ENCODE peak calls at places on chromosomes 4 and X, in seven cellular contexts. B is T-cell, L is T follicular helper cell, N is hepatocyte, J is germinal center, H is cardiac muscle cell, U is RKO. E is an unnamed sample.

GRCh38 chr4:45172636-45173035 is 446.3 kb upstream of the GNPDA2 start:
- DNase-seq in J (no peak), U (no peak), B (no peak), H (no peak), L (no peak), N (no peak), E (no peak)

GRCh38 chr4:145663194-145663593 is 16.8 kb upstream of the C4orf51 start:
- DNase-seq in J (no peak), L (no peak), B (no peak), U (no peak), N (no peak), H (peak), E (no peak)

GRCh38 chrX:129632443-129632842 is 22.3 kb downstream of the APLN start:
- DNase-seq in N (no peak), L (no peak), H (no peak), U (no peak), B (no peak), J (no peak), E (no peak)

GRCh38 chrX:17549005-17549685 is 174.1 kb downstream of the NHS start:
- DNase-seq in N (no peak), U (no peak), J (no peak), H (no peak), B (no peak), L (no peak), E (no peak)

GRCh38 chr4:83961575-83961974 is 425.7 kb downstream of the GPAT3 start:
- DNase-seq in L (no peak), N (no peak), H (peak), B (no peak), U (peak), J (no peak), E (no peak)

GRCh38 chrX:53882331-53882730 is 161.9 kb downstream of the PHF8 start:
- DNase-seq in N (peak), J (no peak), H (peak), L (no peak), U (no peak), B (no peak), E (no peak)

GRCh38 chr4:31995943-31996901 is 1276.1 kb downstream of the PCDH7 start:
- DNase-seq in B (no peak), U (no peak), J (no peak), L (no peak), N (peak), H (no peak), E (no peak)

GRCh38 chr4:107689912-107690587 is 30.0 kb downstream of the PAPSS1 start:
- DNase-seq in H (peak), L (no peak), N (peak), J (no peak), B (no peak), U (peak), E (no peak)

GRCh38 chr4:8099981-8100464 is 58.6 kb downstream of the ABLIM2 start:
- DNase-seq in U (no peak), J (no peak), H (peak), N (no peak), B (no peak), L (no peak), E (no peak)

GRCh38 chrX:48520976-48521352 is 644 bp upstream of the EBP start:
- DNase-seq in H (no peak), U (no peak), B (no peak), N (no peak), L (no peak), J (no peak), E (no peak)

GRCh38 chr4:175443547-175443946 is 368.5 kb downstream of the GPM6A start:
- DNase-seq in U (no peak), H (no peak), B (no peak), N (no peak), J (no peak), L (no peak), E (no peak)

GRCh38 chr4:54625391-54625790 is 32.4 kb upstream of the KIT start:
- DNase-seq in J (no peak), U (no peak), N (no peak), B (no peak), L (no peak), H (peak), E (no peak)

GRCh38 chr4:108828620-108829019 is 65.8 kb upstream of the ETNPPL start:
- DNase-seq in H (no peak), B (no peak), L (no peak), N (peak), J (no peak), U (no peak), E (no peak)

GRCh38 chrX:148517191-148517590 is 16.8 kb downstream of the AFF2 start:
- DNase-seq in N (no peak), B (no peak), L (no peak), J (no peak), U (no peak), H (no peak), E (no peak)

GRCh38 chrX:151975228-151975593 is 735 bp upstream of the GABRE start:
- DNase-seq in N (no peak), L (no peak), J (no peak), U (no peak), B (no peak), H (no peak), E (no peak)

GRCh38 chr4:18227880-18228279 is 206.3 kb upstream of the LCORL start:
- DNase-seq in J (no peak), B (no peak), U (no peak), L (no peak), H (no peak), N (no peak), E (no peak)

GRCh38 chr4:67480810-67481209 is 64.5 kb downstream of the CENPC start:
- DNase-seq in N (no peak), J (no peak), L (no peak), H (no peak), U (no peak), B (no peak), E (no peak)

GRCh38 chrX:18574591-18574990 is 97.3 kb downstream of the RS1 start:
- DNase-seq in L (no peak), B (no peak), H (peak), J (no peak), N (no peak), U (peak), E (no peak)

E was measured in stimulated activated CD8-positive, alpha-beta memory T cell treated with anti-CD3 and anti-CD28 coated beads, Interleukin-12 subunit alpha, Interleukin-12 subunit beta, amount 100 ng/mL, for 4 hours.